ENCODE peak calls at places on chromosome 15, in five cellular contexts. Y is bronchial epithelial cell; T is GM12878; I is CD8-positive, alpha-beta memory T cell; X is right cardiac atrium. O is an unnamed sample.
A peak's percentile ranks its signal among the peaks of the same experiment; 100 is the strongest.

GRCh38 chr15:60829416-60829815 is 350.5 kb upstream of the ICE2 start:
- DNase-seq in Y (no peak), T (no peak), I (no peak), X (no peak), O (no peak)

GRCh38 chr15:68025860-68026424 is 28.2 kb upstream of the PIAS1 start:
- DNase-seq in Y (no peak), T (no peak), I (no peak), X (no peak), O (no peak)

GRCh38 chr15:49286649-49287394 is 116.8 kb downstream of the GALK2 start:
- DNase-seq in Y (peak; percentile 51), T (no peak), I (no peak), X (no peak), O (no peak)

GRCh38 chr15:33618300-33618699 is 307.5 kb downstream of the RYR3 start:
- DNase-seq in Y (no peak), T (no peak), I (no peak), X (no peak), O (no peak)

GRCh38 chr15:88542342-88542733 is 4.1 kb downstream of the DET1 start:
- DNase-seq in Y (no peak), T (no peak), I (no peak), X (no peak), O (no peak)

GRCh38 chr15:33131880-33132279 is 62.6 kb downstream of the FMN1 start:
- DNase-seq in Y (peak; percentile 59), T (no peak), I (no peak), X (no peak), O (no peak)

GRCh38 chr15:63434567-63435219 is 53.0 kb upstream of the CA12 start:
- DNase-seq in Y (no peak), T (no peak), I (no peak), X (no peak), O (no peak)

GRCh38 chr15:99702895-99703602 is 30.2 kb downstream of the LYSMD4 start:
- DNase-seq in Y (peak; percentile 41), T (no peak), I (no peak), X (no peak), O (no peak)

GRCh38 chr15:78050851-78051250 is 26.7 kb downstream of the TBC1D2B start:
- DNase-seq in Y (no peak), T (no peak), I (no peak), X (no peak), O (no peak)

GRCh38 chr15:93072011-93072410 is 17.0 kb downstream of the RGMA start:
- DNase-seq in Y (no peak), T (no peak), I (no peak), X (no peak), O (no peak)

GRCh38 chr15:38577405-38577987 is 12.9 kb upstream of the RASGRP1 start:
- DNase-seq in Y (no peak), T (no peak), I (no peak), X (no peak), O (no peak)
- H3K27me3 ChIP-seq in Y (peaks cover 3% of the 10 kb centered on the region), T (no peaks in the 10 kb centered on the region), I (no peaks in the 10 kb centered on the region), X (no peaks in the 10 kb centered on the region), O (no peaks in the 10 kb centered on the region)

DNA sequence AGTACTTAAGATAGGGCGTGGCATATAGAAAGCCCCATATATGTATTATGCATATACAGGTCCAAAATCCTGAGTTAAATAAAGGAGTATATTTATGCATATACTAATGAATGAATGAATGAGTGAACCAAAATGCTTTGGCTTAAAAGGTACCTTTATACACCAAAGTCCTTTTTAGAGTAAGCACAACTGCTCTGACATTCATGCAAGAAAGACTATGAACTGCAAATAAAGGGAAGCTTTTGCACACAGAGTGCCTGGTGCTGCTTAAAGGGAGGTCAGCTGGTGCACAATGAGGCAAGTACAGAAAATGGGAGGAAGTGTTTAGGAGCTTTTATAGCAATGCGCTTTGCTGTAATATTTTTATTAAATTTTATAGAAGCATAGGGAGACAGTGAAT is 214.0 kb downstream of the KLF13 start:
- DNase-seq in Y (no peak), T (no peak), I (no peak), X (no peak), O (no peak)
- H3K27me3 ChIP-seq in Y (no peaks in the 10 kb centered on the region), T (no peaks in the 10 kb centered on the region), I (no peaks in the 10 kb centered on the region), X (no peaks in the 10 kb centered on the region), O (peaks cover 2% of the 10 kb centered on the region)

DNA sequence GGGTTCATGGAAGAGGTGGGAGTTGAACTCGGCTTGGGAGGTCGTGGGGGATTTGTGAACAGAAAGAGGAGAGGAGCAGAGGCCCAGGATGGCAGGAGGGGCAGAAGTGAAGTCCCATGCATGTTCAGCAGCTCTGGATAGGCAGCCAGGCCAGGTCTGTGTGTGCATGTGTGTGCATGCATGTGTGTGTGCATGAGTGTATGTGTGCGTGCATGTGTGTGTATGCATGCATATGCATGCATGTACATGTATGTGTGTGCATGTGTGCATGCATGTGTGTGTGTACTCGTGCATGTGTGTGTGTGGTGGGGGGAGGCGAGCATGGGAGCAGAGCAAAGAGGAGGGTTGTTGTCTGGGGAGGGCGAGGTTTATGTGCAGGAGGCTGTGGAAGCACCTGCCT is 178.4 kb downstream of the RPLP1 start:
- DNase-seq in Y (no peak), T (no peak), I (no peak), X (no peak), O (no peak)
- H3K27me3 ChIP-seq in Y (peaks cover 18% of the 10 kb centered on the region), T (peaks cover 3% of the 10 kb centered on the region), I (no peaks in the 10 kb centered on the region), X (no peaks in the 10 kb centered on the region), O (peaks cover 3% of the 10 kb centered on the region)

GRCh38 chr15:72341361-72341760 is 21.4 kb upstream of the CELF6 start:
- DNase-seq in Y (no peak), T (no peak), I (no peak), X (no peak), O (no peak)
- H3K27me3 ChIP-seq in Y (no peaks in the 10 kb centered on the region), T (no peaks in the 10 kb centered on the region), I (no peaks in the 10 kb centered on the region), X (no peaks in the 10 kb centered on the region), O (no peaks in the 10 kb centered on the region)

O was measured in GM06990.